ENCODE peak calls at places on chromosomes 2 and 18, in five cellular contexts. M is activated T-cell treated with anti-CD3 and anti-CD28 coated beads, Interleukin-2, amount 50 U/mL, for 72 hours; F is midbrain; V is fibroblast of mammary gland; X is activated T-helper 1 cell treated with Interleukin-2 at 50 U/mL for 16 hours. P is an unnamed sample.

GRCh38 chr2:18455256-18455862 is 105.1 kb downstream of the RDH14 start:
- DNase-seq in X (no peak), V (peak), F (no peak), M (no peak), P (no peak)

GRCh38 chr2:95007822-95008221 is 17.7 kb upstream of the MAL start:
- DNase-seq in F (peak), M (no peak), V (no peak), X (no peak), P (no peak)

GRCh38 chr2:100765481-100765880 is 54.5 kb upstream of the NPAS2 start:
- DNase-seq in V (no peak), X (no peak), F (no peak), M (no peak), P (no peak)

GRCh38 chr2:109457811-109458210 is 156.0 kb downstream of the SEPTIN10 start:
- DNase-seq in M (no peak), X (no peak), V (no peak), F (no peak), P (no peak)

GRCh38 chr2:239156516-239157265 is 244.1 kb downstream of the HDAC4 start:
- DNase-seq in F (no peak), V (no peak), X (no peak), M (no peak), P (no peak)

GRCh38 chr2:145957929-145958328 is 1438.0 kb upstream of the ZEB2 start:
- DNase-seq in V (peak), F (no peak), M (no peak), X (no peak), P (no peak)

GRCh38 chr18:24514439-24514838 is 54.0 kb downstream of the HRH4 start:
- DNase-seq in X (no peak), V (peak), F (no peak), M (no peak), P (no peak)

GRCh38 chr2:132701810-132702209 is 31.8 kb upstream of the LYPD1 start:
- DNase-seq in M (no peak), X (no peak), V (peak), F (no peak), P (no peak)

GRCh38 chr18:57107141-57107832 is 39.6 kb upstream of the BOD1L2 start:
- DNase-seq in M (no peak), F (peak), X (no peak), V (peak), P (no peak)

GRCh38 chr18:515838-516237 is 15.3 kb upstream of the COLEC12 start:
- DNase-seq in M (no peak), V (no peak), X (no peak), F (no peak), P (no peak)

GRCh38 chr2:10129490-10129889 is 7.0 kb downstream of the RRM2 start:
- DNase-seq in V (no peak), F (no peak), M (no peak), X (no peak), P (no peak)

GRCh38 chr2:110115291-110116032 is at the start of gene MALL:
- DNase-seq in F (no peak), X (no peak), M (no peak), V (no peak), P (no peak)

GRCh38 chr2:174780191-174780590 is 15.9 kb upstream of the CHRNA1 start:
- DNase-seq in M (no peak), X (no peak), F (no peak), V (no peak), P (no peak)

GRCh38 chr2:166417669-166418068 is 41.9 kb upstream of the SCN9A start:
- DNase-seq in F (peak), M (no peak), V (peak), X (no peak), P (peak)

GRCh38 chr2:86556508-86556907 is 6.7 kb downstream of the CHMP3 start:
- DNase-seq in V (no peak), X (no peak), F (no peak), M (no peak), P (no peak)

GRCh38 chr2:160289803-160290202 is 89.7 kb upstream of the ITGB6 start:
- DNase-seq in X (no peak), F (no peak), M (no peak), V (peak), P (no peak)

GRCh38 chr2:226609361-226609760 is 190.3 kb downstream of the IRS1 start:
- DNase-seq in M (no peak), F (no peak), X (no peak), V (peak), P (peak)

GRCh38 chr18:57835904-57836303 is 32.8 kb upstream of the ATP8B1 start:
- DNase-seq in F (no peak), M (no peak), V (no peak), X (no peak), P (no peak)

GRCh38 chr2:47344890-47345583 is 57.9 kb upstream of the MSH2 start:
- DNase-seq in X (no peak), F (peak), M (no peak), V (peak), P (no peak)

GRCh38 chr2:185628985-185629384 is 109.6 kb upstream of the FSIP2 start:
- DNase-seq in F (no peak), M (no peak), X (no peak), V (peak), P (no peak)

GRCh38 chr2:151637284-151637781 is 96.9 kb downstream of the NEB start:
- DNase-seq in M (peak), X (peak), V (no peak), F (no peak), P (no peak)

GRCh38 chr2:202643012-202643858 is 8.5 kb downstream of the FAM117B start:
- DNase-seq in V (no peak), F (no peak), M (no peak), X (no peak), P (no peak)

GRCh38 chr2:32647180-32647651 is 19.4 kb downstream of the TTC27 start:
- DNase-seq in F (no peak), X (no peak), V (peak), M (no peak), P (peak)

GRCh38 chr2:241111443-241111810 is 9.3 kb upstream of the MTERF4 start:
- DNase-seq in X (no peak), F (no peak), V (no peak), M (no peak), P (no peak)

GRCh38 chr2:46066116-46066515 is 231.1 kb upstream of the EPAS1 start:
- DNase-seq in F (no peak), X (no peak), M (no peak), V (no peak), P (no peak)

GRCh38 chr2:48932667-48933066 is 177.1 kb upstream of the LHCGR start:
- DNase-seq in M (no peak), X (no peak), F (no peak), V (no peak), P (no peak)

GRCh38 chr2:233113114-233113452 is 52.9 kb downstream of the INPP5D start:
- DNase-seq in F (no peak), M (no peak), V (no peak), X (no peak), P (no peak)

GRCh38 chr2:205765147-205765546 is 82.8 kb downstream of the NRP2 start:
- DNase-seq in V (peak), M (no peak), X (no peak), F (no peak), P (no peak)

GRCh38 chr2:162072181-162072702 is 1.8 kb downstream of the DPP4 start:
- DNase-seq in F (no peak), X (no peak), V (peak), M (no peak), P (peak)

GRCh38 chr2:239597216-239597615 is 196.4 kb upstream of the HDAC4 start:
- DNase-seq in F (no peak), V (no peak), M (no peak), X (no peak), P (no peak)

GRCh38 chr18:35458677-35459441 is 38.9 kb downstream of the INO80C start:
- DNase-seq in X (no peak), M (no peak), F (no peak), V (peak), P (no peak)

GRCh38 chr2:111126581-111126980 is 5.9 kb downstream of the BCL2L11 start:
- DNase-seq in X (no peak), V (no peak), F (no peak), M (no peak), P (no peak)

GRCh38 chr18:10518595-10519273 is 7.1 kb upstream of the NAPG start:
- DNase-seq in M (no peak), V (peak), X (no peak), F (peak), P (no peak)